ENCODE peak calls at places on chromosomes 6 and 20, in ten cellular contexts. I is GM23248, B is neuronal stem cell, T is sigmoid colon, P is psoas muscle, K is Karpas-422, E is IMR-90, A is prostate gland, Z is heart right ventricle, G is aorta. X is an unnamed sample.

GRCh38 chr20:37757550-37757949 is 63.7 kb downstream of the CTNNBL1 start:
- DNase-seq in I (no peak), B (no peak), T (no peak), P (no peak), K (peak; percentile 79), E (no peak), A (no peak), Z (peak; percentile 25), G (no peak), X (no peak)

GRCh38 chr20:7308163-7308562 is 540.7 kb downstream of the BMP2 start:
- DNase-seq in I (no peak), B (no peak), T (no peak), P (no peak), K (no peak), E (no peak), A (no peak), Z (no peak), G (no peak), X (no peak)

GRCh38 chr6:13425971-13426931 is 61.1 kb downstream of the GFOD1 start:
- DNase-seq in I (peak; percentile 79), B (no peak), T (no peak), P (peak; percentile 35), K (peak; percentile 84), E (peak; percentile 77), A (no peak), Z (no peak), G (peak; percentile 65), X (peak; percentile 72)

GRCh38 chr6:44084231-44085014 is 42.8 kb downstream of the MRPL14 start:
- DNase-seq in I (no peak), B (no peak), T (no peak), P (peak; percentile 63), K (no peak), E (peak; percentile 75), A (no peak), Z (no peak), G (peak; percentile 31), X (no peak)

GRCh38 chr20:39245685-39246311 is 283.7 kb downstream of the DHX35 start:
- DNase-seq in I (no peak), B (no peak), T (no peak), P (no peak), K (no peak), E (no peak), A (no peak), Z (no peak), G (no peak), X (no peak)

GRCh38 chr6:136012198-136012884 is 160.8 kb downstream of the PDE7B start:
- DNase-seq in I (peak; percentile 82), B (no peak), T (no peak), P (no peak), K (no peak), E (peak; percentile 94), A (no peak), Z (no peak), G (no peak), X (no peak)

GRCh38 chr6:132060591-132060990 is 109.4 kb upstream of the CCN2 start:
- DNase-seq in I (peak; percentile 87), B (no peak), T (no peak), P (no peak), K (no peak), E (peak; percentile 97), A (no peak), Z (no peak), G (no peak), X (no peak)

GRCh38 chr6:45327956-45328522 is at the start of gene RUNX2:
- DNase-seq in I (peak; percentile 83), B (no peak), T (no peak), P (no peak), K (no peak), E (peak; percentile 87), A (no peak), Z (no peak), G (no peak), X (no peak)

GRCh38 chr20:2873747-2874041 is 413 bp downstream of the PTPRA start:
- DNase-seq in I (peak; percentile 80), B (peak; percentile 65), T (no peak), P (peak; percentile 60), K (peak; percentile 86), E (peak; percentile 28), A (peak; percentile 25), Z (peak; percentile 66), G (peak; percentile 68), X (peak; percentile 94)

GRCh38 chr6:168605964-168606363 is 165.0 kb downstream of the SMOC2 start:
- DNase-seq in I (no peak), B (no peak), T (peak; percentile 43), P (no peak), K (no peak), E (no peak), A (no peak), Z (no peak), G (no peak), X (no peak)

GRCh38 chr6:50591135-50591534 is 122.2 kb upstream of the TFAP2D start:
- DNase-seq in I (no peak), B (no peak), T (no peak), P (no peak), K (peak; percentile 14), E (no peak), A (no peak), Z (no peak), G (no peak), X (no peak)

GRCh38 chr6:18501313-18502013 is 114.3 kb downstream of the RNF144B start:
- DNase-seq in I (peak; percentile 70), B (no peak), T (peak; percentile 71), P (peak; percentile 41), K (no peak), E (peak; percentile 91), A (no peak), Z (peak; percentile 46), G (peak; percentile 86), X (peak; percentile 82)

GRCh38 chr6:19836799-19837510 is at the start of gene ID4:
- DNase-seq in I (peak; percentile 99), B (peak; percentile 96), T (peak; percentile 98), P (peak; percentile 94), K (no peak), E (peak; percentile 96), A (peak; percentile 98), Z (peak; percentile 92), G (peak; percentile 97), X (no peak)

GRCh38 chr6:117547688-117548621 is 54.4 kb downstream of the GOPC start:
- DNase-seq in I (no peak), B (no peak), T (peak; percentile 74), P (peak; percentile 78), K (no peak), E (peak; percentile 54), A (peak; percentile 42), Z (peak; percentile 67), G (peak; percentile 81), X (peak; percentile 89)

GRCh38 chr6:117550078-117550600 is 52.2 kb downstream of the GOPC start:
- DNase-seq in I (no peak), B (no peak), T (no peak), P (no peak), K (peak; percentile 26), E (no peak), A (no peak), Z (no peak), G (no peak), X (no peak)

GRCh38 chr6:117549606-117550005 is 52.7 kb downstream of the GOPC start:
- DNase-seq in I (no peak), B (no peak), T (no peak), P (no peak), K (peak; percentile 25), E (no peak), A (no peak), Z (no peak), G (no peak), X (no peak)

GRCh38 chr6:117550618-117551242 is 51.6 kb downstream of the GOPC start:
- DNase-seq in I (no peak), B (no peak), T (no peak), P (no peak), K (peak; percentile 7), E (no peak), A (no peak), Z (no peak), G (no peak), X (no peak)

DNA sequence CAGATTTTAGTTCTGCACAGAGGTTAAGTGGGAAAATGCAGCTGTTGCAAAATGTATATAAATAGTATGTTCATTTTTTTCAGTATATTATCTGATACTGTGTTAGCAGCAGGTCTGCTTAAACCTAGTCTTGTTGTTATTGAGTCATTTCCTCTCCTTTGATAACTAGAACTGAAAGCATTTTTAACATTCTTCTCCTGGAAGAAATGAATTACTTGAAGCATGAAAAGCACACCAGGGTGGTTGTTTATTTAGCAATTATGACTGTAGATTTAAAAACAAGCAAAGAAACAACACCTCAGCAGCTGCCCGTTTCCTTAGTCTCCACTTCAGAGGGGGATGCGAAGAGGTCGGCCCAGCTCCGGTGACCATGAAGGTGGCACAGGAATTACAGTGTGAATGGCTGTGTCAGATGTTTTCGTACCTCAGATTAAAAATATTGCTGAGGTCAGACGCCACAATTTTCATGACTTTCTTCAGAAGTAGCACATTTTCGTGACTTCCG is 53.5 kb downstream of the GOPC start:
- DNase-seq in I (peak; percentile 42), B (no peak), T (no peak), P (no peak), K (no peak), E (peak; percentile 73), A (no peak), Z (no peak), G (no peak), X (no peak)
- H3K4me3 ChIP-seq in I (no peak overlapping the region), B (no peak overlapping the region), T (no peak overlapping the region), P (peak overlapping the region; percentile 72), K (no peak overlapping the region), E (no peak overlapping the region), A (no peak overlapping the region), Z (peak overlapping the region; percentile 58), G (no peak overlapping the region), X (peak overlapping the region; percentile 52)

GRCh38 chr6:2919886-2920285 is 16.8 kb upstream of the SERPINB9 start:
- DNase-seq in I (no peak), B (no peak), T (no peak), P (no peak), K (no peak), E (no peak), A (no peak), Z (no peak), G (no peak), X (no peak)
- H3K27ac ChIP-seq in I (no peak overlapping the region), B (no peak overlapping the region), T (no peak overlapping the region), P (no peak overlapping the region), K (no peak overlapping the region), E (no peak overlapping the region), A (no peak overlapping the region), Z (no peak overlapping the region), G (no peak overlapping the region), X (no peak overlapping the region)

GRCh38 chr6:75600694-75601265 is 900 bp upstream of the SENP6 start:
- DNase-seq in I (peak; percentile 29), B (no peak), T (no peak), P (no peak), K (peak; percentile 45), E (no peak), A (no peak), Z (no peak), G (no peak), X (no peak)
- H3K4me3 ChIP-seq in I (peak overlapping the region; percentile 81), B (no peak overlapping the region), T (peak overlapping the region; percentile 66), P (peak overlapping the region; percentile 76), K (peak overlapping the region; percentile 76), E (no peak overlapping the region), A (peak overlapping the region; percentile 84), Z (peak overlapping the region; percentile 88), G (peak overlapping the region; percentile 70), X (peak overlapping the region; percentile 78)

GRCh38 chr20:1391640-1392442 is 1.0 kb downstream of the FKBP1A start:
- DNase-seq in I (peak; percentile 48), B (no peak), T (no peak), P (no peak), K (peak; percentile 67), E (peak; percentile 43), A (no peak), Z (no peak), G (peak; percentile 55), X (peak; percentile 81)
- H3K27ac ChIP-seq in I (peak overlapping the region; percentile 48), B (no peak overlapping the region), T (peak overlapping the region; percentile 83), P (peak overlapping the region; percentile 83), K (peak overlapping the region; percentile 54), E (peak overlapping the region; percentile 61), A (peak overlapping the region; percentile 80), Z (peak overlapping the region; percentile 90), G (peak overlapping the region; percentile 28), X (peak overlapping the region; percentile 96)

X was measured in spleen.